ENCODE peak calls at places on chromosomes 16 and 17, in six cellular contexts. D, K, I, B, S and P are unnamed samples.

GRCh38 chr16:19588661-19589060 is 33.2 kb downstream of the VPS35L start:
- DNase-seq in K (no peak), I (no peak), D (no peak), B (no peak), S (no peak), P (no peak)

GRCh38 chr17:62653831-62654829 is 26.7 kb downstream of the MRC2 start:
- DNase-seq in D (no peak), I (peak; percentile 48), S (no peak), B (peak; percentile 48), K (peak; percentile 43), P (no peak)

GRCh38 chr17:10048951-10049350 is 143.9 kb upstream of the RCVRN start:
- DNase-seq in D (no peak), K (no peak), S (no peak), B (no peak), I (no peak), P (no peak)

GRCh38 chr17:82974136-82974952 is 105.1 kb upstream of the METRNL start:
- DNase-seq in D (no peak), S (no peak), B (peak; percentile 11), K (no peak), I (no peak), P (no peak)

GRCh38 chr16:81190667-81191066 is 47.8 kb upstream of the BCO1 start:
- DNase-seq in B (no peak), S (no peak), I (no peak), K (no peak), D (no peak), P (no peak)

GRCh38 chr17:35788504-35788998 is 6.9 kb downstream of the MMP28 start:
- DNase-seq in K (peak; percentile 61), D (no peak), I (peak; percentile 90), B (peak; percentile 89), S (no peak), P (no peak)

GRCh38 chr17:42124256-42124655 is 1.7 kb downstream of the HSPB9 start:
- DNase-seq in K (no peak), B (no peak), D (no peak), S (no peak), I (no peak), P (no peak)

GRCh38 chr16:4698321-4699029 is 5.1 kb downstream of the NUDT16L1 start:
- DNase-seq in I (no peak), D (no peak), K (no peak), S (no peak), B (no peak), P (no peak)

GRCh38 chr17:73820686-73821448 is 176.6 kb upstream of the SDK2 start:
- DNase-seq in K (no peak), B (peak; percentile 0), D (no peak), I (no peak), S (no peak), P (no peak)

GRCh38 chr16:69804283-69804682 is 42.2 kb downstream of the WWP2 start:
- DNase-seq in I (no peak), K (no peak), D (no peak), S (no peak), B (no peak), P (no peak)

GRCh38 chr17:65166785-65167184 is 29.6 kb downstream of the RGS9 start:
- DNase-seq in S (no peak), D (no peak), K (no peak), B (no peak), I (no peak), P (no peak)

GRCh38 chr17:81928497-81929252 is 1.1 kb upstream of the MAFG start:
- DNase-seq in D (no peak), B (no peak), I (no peak), S (no peak), K (no peak), P (no peak)

GRCh38 chr17:82913304-82914043 is 73.7 kb upstream of the ZNF750 start:
- DNase-seq in S (no peak), K (no peak), I (no peak), B (no peak), D (no peak), P (no peak)

GRCh38 chr17:55641559-55642160 is 81.0 kb downstream of the TMEM100 start:
- DNase-seq in K (peak; percentile 78), I (peak; percentile 21), B (peak; percentile 42), S (peak; percentile 57), D (no peak), P (peak; percentile 24)

GRCh38 chr16:81071816-81072215 is 5.2 kb downstream of the C16orf46 start:
- DNase-seq in K (no peak), B (no peak), S (peak; percentile 28), D (no peak), I (no peak), P (no peak)

GRCh38 chr17:80692931-80693467 is 148.4 kb downstream of the RPTOR start:
- DNase-seq in I (no peak), K (no peak), D (no peak), B (no peak), S (no peak), P (no peak)

GRCh38 chr17:69058165-69058564 is 2.6 kb downstream of the ABCA9 start:
- DNase-seq in K (no peak), D (no peak), S (peak; percentile 31), I (no peak), B (no peak), P (no peak)

GRCh38 chr17:28268610-28269313 is 50.2 kb upstream of the TMEM97 start:
- DNase-seq in I (no peak), D (no peak), B (no peak), K (no peak), S (no peak), P (no peak)

GRCh38 chr17:17675925-17676534 is 5.2 kb upstream of the RAI1 start:
- DNase-seq in B (no peak), D (no peak), I (no peak), K (no peak), S (peak; percentile 48), P (no peak)

GRCh38 chr17:35875439-35876139 is 4.6 kb downstream of the CCL5 start:
- DNase-seq in K (no peak), S (no peak), B (no peak), I (no peak), D (no peak), P (no peak)

GRCh38 chr17:40564883-40565744 is at the start of gene CCR7:
- DNase-seq in I (no peak), B (no peak), D (no peak), K (no peak), S (no peak), P (no peak)

GRCh38 chr17:1730345-1731193 is 6.1 kb downstream of the WDR81 start:
- DNase-seq in K (peak; percentile 96), D (no peak), S (no peak), B (peak; percentile 81), I (peak; percentile 81), P (no peak)

DNA sequence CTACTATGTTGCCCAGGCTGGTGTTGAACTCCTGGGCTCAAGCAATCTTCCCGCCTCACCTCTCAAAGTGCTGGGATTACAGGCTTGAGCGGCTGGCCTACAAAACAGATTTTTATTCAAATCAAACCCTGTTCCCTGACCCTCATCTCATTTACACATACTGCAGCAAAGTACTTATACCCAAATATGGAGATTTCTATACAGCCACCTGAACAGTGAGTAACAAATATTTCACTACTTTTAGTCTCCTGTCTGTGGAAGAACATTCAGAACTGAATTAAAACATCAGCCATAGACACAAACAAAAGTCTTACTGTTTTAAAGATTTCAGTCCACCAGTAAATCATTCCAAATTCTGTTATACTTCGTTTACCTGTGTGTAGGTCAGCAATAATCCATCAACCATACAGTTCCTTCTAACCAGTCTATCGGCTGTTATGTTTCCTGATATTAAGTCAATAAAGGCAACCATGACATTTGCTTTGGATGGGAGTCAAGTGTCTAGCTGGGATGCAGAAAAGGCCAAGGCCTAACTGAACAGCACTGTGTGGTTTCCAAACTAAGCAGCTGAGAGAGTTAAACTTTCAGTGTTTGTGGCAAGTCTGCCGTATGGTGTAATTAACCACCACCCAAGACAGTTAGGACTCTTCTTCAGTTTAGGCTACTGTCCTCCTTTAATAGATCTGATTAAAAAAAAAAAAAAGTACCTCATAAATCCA is 22.3 kb downstream of the ERN1 start:
- DNase-seq in I (no peak), B (peak; percentile 32), S (no peak), D (no peak), K (no peak), P (no peak)
- H3K4me3 ChIP-seq in I (no peak overlapping the region), B (no peak overlapping the region), S (no peak overlapping the region), D (no peak overlapping the region), K (no peak overlapping the region), P (no peak overlapping the region)

GRCh38 chr17:57644311-57644710 is 100.8 kb downstream of the CCDC182 start:
- DNase-seq in S (no peak), K (no peak), I (no peak), B (no peak), D (no peak), P (no peak)
- H3K4me3 ChIP-seq in S (no peak overlapping the region), K (no peak overlapping the region), I (no peak overlapping the region), B (no peak overlapping the region), D (no peak overlapping the region), P (no peak overlapping the region)

GRCh38 chr17:50080827-50081226 is 14.3 kb upstream of the PDK2 start:
- DNase-seq in D (peak; percentile 64), I (no peak), S (no peak), B (no peak), K (no peak), P (no peak)
- H3K4me3 ChIP-seq in D (no peak overlapping the region), I (no peak overlapping the region), S (no peak overlapping the region), B (no peak overlapping the region), K (no peak overlapping the region), P (no peak overlapping the region)

DNA sequence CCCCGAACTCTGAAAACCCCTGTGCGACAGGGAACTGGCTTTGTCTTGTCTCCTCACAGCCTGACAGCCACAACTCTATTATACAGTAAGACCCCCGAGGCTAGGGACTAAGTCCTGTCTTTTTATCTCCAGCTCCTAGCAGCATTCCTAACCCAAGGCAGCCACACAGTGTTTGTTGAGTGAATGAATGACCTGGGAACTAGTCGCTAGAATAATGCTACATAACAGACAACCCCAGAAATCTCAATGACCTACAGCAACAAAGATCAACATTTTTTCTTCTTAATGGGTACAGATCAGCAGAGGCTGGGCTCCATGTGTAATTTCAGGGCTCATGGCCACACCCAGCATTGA is 71.4 kb upstream of the TNRC6C start:
- DNase-seq in I (no peak), S (no peak), B (no peak), K (no peak), D (no peak), P (no peak)
- H3K4me3 ChIP-seq in I (peak overlapping the region; percentile 60), S (no peak overlapping the region), B (peak overlapping the region; percentile 40), K (peak overlapping the region; percentile 62), D (no peak overlapping the region), P (no peak overlapping the region)

DNA sequence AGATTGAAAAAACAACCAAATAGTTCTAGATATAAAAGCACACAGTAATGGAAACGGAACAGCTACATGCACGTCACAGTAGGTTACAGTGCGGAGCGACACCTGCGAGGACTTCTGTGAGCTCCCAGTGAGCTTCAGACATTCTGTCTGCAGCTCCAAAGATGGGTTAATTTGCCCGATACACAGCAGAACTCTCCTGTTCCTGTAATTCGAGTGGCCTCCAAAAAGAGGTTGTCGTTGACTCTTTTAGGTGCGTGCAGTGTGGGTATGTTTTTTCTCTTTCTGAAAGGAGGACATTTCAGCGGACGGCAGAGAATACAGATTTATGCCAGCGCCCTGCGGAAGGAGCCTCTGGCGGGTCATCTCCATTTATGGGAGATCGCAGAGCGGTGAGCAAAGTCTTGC is 2.9 kb downstream of the OR1F1 start:
- DNase-seq in D (no peak), B (no peak), K (no peak), I (no peak), S (no peak), P (no peak)
- H3K4me3 ChIP-seq in D (peak overlapping the region; percentile 22), B (peak overlapping the region; percentile 33), K (no peak overlapping the region), I (peak overlapping the region; percentile 24), S (peak overlapping the region; percentile 24), P (peak overlapping the region; percentile 35)

GRCh38 chr17:57604771-57605733 is 140.0 kb downstream of the CCDC182 start:
- DNase-seq in I (no peak), D (no peak), B (peak; percentile 49), K (peak; percentile 35), S (no peak), P (no peak)
- H3K4me3 ChIP-seq in I (no peak overlapping the region), D (no peak overlapping the region), B (no peak overlapping the region), K (no peak overlapping the region), S (no peak overlapping the region), P (no peak overlapping the region)